ENCODE peak calls at places on chromosomes 2 and 18, in four cellular contexts. Y is GM12891, R is GM12878, K is K562. E is an unnamed sample.

GRCh38 chr2:9230881-9231280 is 24.3 kb downstream of the ASAP2 start:
- DNase-seq in Y (no peak), R (no peak), K (no peak), E (peak; percentile 23)

GRCh38 chr2:62998949-62999348 is 51.7 kb upstream of the OTX1 start:
- DNase-seq in Y (no peak), R (no peak), K (no peak), E (no peak)

GRCh38 chr2:233901884-233902283 is 15.3 kb upstream of the TRPM8 start:
- DNase-seq in Y (no peak), R (no peak), K (no peak), E (no peak)

GRCh38 chr2:85309699-85310321 is 18.0 kb downstream of the TGOLN2 start:
- DNase-seq in Y (no peak), R (no peak), K (no peak), E (no peak)

GRCh38 chr2:146244131-146244530 is 1600.7 kb upstream of the ACVR2A start:
- DNase-seq in Y (no peak), R (no peak), K (no peak), E (no peak)

GRCh38 chr2:85302106-85302505 is 25.7 kb downstream of the TGOLN2 start:
- DNase-seq in Y (no peak), R (no peak), K (no peak), E (no peak)

GRCh38 chr2:168884990-168885389 is 5.2 kb downstream of the SPC25 start:
- DNase-seq in Y (no peak), R (no peak), K (peak; percentile 34), E (no peak)

GRCh38 chr18:24818451-24818850 is 358.0 kb downstream of the HRH4 start:
- DNase-seq in Y (no peak), R (no peak), K (no peak), E (no peak)

GRCh38 chr2:138534791-138535190 is 33.2 kb downstream of the SPOPL start:
- DNase-seq in Y (no peak), R (no peak), K (no peak), E (no peak)

GRCh38 chr2:45898819-45899218 is 247.3 kb downstream of the PRKCE start:
- DNase-seq in Y (no peak), R (no peak), K (peak; percentile 21), E (no peak)

GRCh38 chr2:192051533-192051932 is 143.2 kb downstream of the TMEFF2 start:
- DNase-seq in Y (no peak), R (no peak), K (no peak), E (no peak)

GRCh38 chr2:217360111-217360510 is 500.2 kb upstream of the TNP1 start:
- DNase-seq in Y (no peak), R (no peak), K (no peak), E (no peak)

GRCh38 chr2:168848220-168848619 is 42.0 kb downstream of the SPC25 start:
- DNase-seq in Y (no peak), R (no peak), K (no peak), E (no peak)

GRCh38 chr2:39870871-39871270 is 91.8 kb upstream of the THUMPD2 start:
- DNase-seq in Y (no peak), R (no peak), K (no peak), E (no peak)

GRCh38 chr2:23703583-23704385 is 223.1 kb downstream of the ATAD2B start:
- DNase-seq in Y (peak; percentile 5), R (no peak), K (no peak), E (no peak)

GRCh38 chr2:109133746-109134145 is 4.7 kb downstream of the SH3RF3 start:
- DNase-seq in Y (no peak), R (no peak), K (no peak), E (no peak)

GRCh38 chr2:73293534-73294171 is at the start of gene EGR4:
- DNase-seq in Y (peak; percentile 94), R (peak; percentile 34), K (peak; percentile 66), E (peak; percentile 70)

GRCh38 chr2:38704664-38705063 is 38.8 kb downstream of the GALM start:
- DNase-seq in Y (no peak), R (no peak), K (no peak), E (no peak)

GRCh38 chr2:131521961-131522781 is 5.5 kb upstream of the CCDC74A start:
- DNase-seq in Y (no peak), R (no peak), K (peak; percentile 12), E (no peak)

GRCh38 chr2:145095641-145096435 is 575.9 kb upstream of the ZEB2 start:
- DNase-seq in Y (no peak), R (no peak), K (no peak), E (no peak)

GRCh38 chr2:177604291-177605065 is 211.9 kb downstream of the AGPS start:
- DNase-seq in Y (no peak), R (no peak), K (peak; percentile 72), E (no peak)

GRCh38 chr18:34509163-34509562 is 200.9 kb upstream of the DTNA start:
- DNase-seq in Y (no peak), R (no peak), K (no peak), E (no peak)

GRCh38 chr2:30165617-30166016 is 18.8 kb downstream of the YPEL5 start:
- DNase-seq in Y (no peak), R (no peak), K (no peak), E (no peak)

GRCh38 chr2:20136149-20136548 is 84.7 kb upstream of the LAPTM4A start:
- DNase-seq in Y (no peak), R (no peak), K (no peak), E (no peak)

GRCh38 chr2:202604699-202605098 is 30.1 kb upstream of the FAM117B start:
- DNase-seq in Y (no peak), R (peak; percentile 27), K (no peak), E (no peak)

GRCh38 chr18:75127143-75128021 is 81.6 kb downstream of the PTGR3 start:
- DNase-seq in Y (no peak), R (no peak), K (no peak), E (no peak)

GRCh38 chr18:54845788-54846187 is 17.5 kb downstream of the RAB27B start:
- DNase-seq in Y (no peak), R (no peak), K (no peak), E (no peak)

GRCh38 chr2:12455626-12456025 is 261.1 kb upstream of the TRIB2 start:
- DNase-seq in Y (no peak), R (no peak), K (no peak), E (no peak)

GRCh38 chr2:205654878-205655601 is 27.3 kb upstream of the NRP2 start:
- DNase-seq in Y (no peak), R (no peak), K (no peak), E (no peak)

GRCh38 chr18:22545091-22545795 is 127.5 kb upstream of the CTAGE1 start:
- DNase-seq in Y (no peak), R (no peak), K (no peak), E (no peak)

GRCh38 chr2:165953306-165953654 is 296 bp downstream of the TTC21B start:
- DNase-seq in Y (no peak), R (no peak), K (no peak), E (no peak)

GRCh38 chr18:28063181-28063790 is 113.6 kb downstream of the CDH2 start:
- DNase-seq in Y (no peak), R (no peak), K (no peak), E (no peak)

DNA sequence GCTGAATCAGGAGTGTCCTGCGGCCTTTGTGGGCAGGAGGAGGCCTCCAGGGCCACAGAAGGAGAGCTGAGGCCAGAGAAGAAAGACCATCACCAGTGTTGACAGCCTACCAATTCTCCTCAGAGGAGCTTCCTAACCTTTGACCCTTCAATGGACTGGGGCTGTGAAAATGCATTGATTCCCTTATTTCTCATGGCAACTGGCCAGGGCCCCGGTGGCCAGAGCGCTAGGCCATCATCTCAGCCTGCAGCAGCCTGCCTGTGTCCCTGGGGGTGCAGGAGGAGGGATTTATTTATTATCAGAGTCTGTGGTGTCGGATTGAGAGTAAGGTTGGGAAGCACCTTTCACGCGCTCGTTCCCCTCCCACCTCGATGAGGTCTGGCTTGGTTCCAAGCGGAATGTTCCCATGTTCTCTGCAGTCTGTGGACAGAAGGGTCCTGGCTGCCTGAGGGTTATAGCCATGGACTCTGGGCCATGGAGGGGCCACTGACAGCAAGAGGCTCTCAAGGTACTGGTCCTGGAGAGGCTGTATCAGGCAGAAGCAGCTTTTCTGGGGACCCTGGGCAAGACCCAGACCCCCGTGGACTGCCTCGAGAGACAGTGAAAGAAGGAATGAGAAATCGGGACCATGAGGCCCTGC is 53.8 kb downstream of the CYP27C1 start:
- DNase-seq in Y (no peak), R (no peak), K (no peak), E (no peak)
- TF ChIP-seq SPI1 in Y (no peak), R (no peak), K (no peak), E (no peak)

DNA sequence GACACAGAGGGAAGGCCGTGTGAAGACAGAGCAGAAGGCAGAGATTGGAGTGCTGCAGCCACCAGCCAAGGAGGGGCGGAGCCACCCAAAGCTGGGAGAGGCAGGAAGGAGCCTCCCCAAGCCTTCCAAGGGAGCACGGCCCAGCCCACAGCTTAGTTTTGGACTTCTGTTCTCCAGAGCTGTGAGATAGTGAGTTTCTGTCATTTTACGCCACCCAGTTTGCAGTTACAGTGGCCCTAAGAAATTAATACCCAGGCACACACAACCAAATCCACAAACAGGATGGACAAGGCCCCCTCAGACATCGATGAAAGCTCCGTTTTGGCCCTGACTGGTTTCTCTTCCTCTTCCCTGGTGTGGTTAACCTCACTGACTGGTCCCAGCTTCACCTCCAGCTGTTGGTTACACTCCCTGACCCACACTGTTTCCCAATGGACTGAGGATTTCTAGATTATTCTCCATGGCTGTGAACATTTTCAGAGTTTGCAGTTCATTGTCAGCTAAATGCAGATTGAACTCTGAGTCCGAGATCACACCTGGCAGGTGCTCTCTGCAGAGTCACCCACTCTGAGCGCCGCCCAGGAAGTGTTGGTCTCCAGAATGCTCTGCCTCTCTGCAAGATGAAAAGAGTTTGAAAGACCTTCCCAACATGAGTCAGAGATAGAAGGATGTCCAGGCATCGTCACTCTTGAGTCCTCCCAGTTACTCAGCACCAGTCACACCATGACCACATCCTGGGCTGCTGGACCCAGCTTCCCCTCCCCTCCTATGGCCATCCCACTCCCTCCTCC is 100.2 kb downstream of the TWIST2 start:
- DNase-seq in Y (no peak), R (no peak), K (no peak), E (peak; percentile 13)
- TF ChIP-seq SPI1 in Y (peak; percentile 69), R (peak; percentile 43), K (no peak), E (no peak)

DNA sequence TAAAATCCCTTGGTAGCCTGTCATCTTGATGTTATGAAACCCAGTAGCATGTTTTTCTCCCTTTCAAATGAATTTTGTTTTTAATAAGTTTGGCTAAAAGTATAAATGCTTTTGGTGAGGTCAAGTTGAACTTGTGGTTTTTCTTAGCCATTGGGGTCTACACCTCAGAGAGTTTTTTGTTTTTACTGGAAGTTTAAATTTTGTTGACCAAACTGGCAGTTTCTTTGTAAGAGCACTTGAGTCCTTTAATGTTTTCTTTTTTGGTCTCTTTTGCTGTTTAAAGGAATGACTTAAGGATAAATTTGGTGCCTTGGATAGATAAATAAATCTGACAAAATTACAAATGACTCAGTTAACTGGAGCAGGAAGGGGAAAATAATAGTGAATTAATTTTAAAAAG is 577.3 kb downstream of the SATB2 start:
- DNase-seq in Y (no peak), R (no peak), K (no peak), E (no peak)
- TF ChIP-seq SPI1 in Y (no peak), R (no peak), K (no peak), E (no peak)

DNA sequence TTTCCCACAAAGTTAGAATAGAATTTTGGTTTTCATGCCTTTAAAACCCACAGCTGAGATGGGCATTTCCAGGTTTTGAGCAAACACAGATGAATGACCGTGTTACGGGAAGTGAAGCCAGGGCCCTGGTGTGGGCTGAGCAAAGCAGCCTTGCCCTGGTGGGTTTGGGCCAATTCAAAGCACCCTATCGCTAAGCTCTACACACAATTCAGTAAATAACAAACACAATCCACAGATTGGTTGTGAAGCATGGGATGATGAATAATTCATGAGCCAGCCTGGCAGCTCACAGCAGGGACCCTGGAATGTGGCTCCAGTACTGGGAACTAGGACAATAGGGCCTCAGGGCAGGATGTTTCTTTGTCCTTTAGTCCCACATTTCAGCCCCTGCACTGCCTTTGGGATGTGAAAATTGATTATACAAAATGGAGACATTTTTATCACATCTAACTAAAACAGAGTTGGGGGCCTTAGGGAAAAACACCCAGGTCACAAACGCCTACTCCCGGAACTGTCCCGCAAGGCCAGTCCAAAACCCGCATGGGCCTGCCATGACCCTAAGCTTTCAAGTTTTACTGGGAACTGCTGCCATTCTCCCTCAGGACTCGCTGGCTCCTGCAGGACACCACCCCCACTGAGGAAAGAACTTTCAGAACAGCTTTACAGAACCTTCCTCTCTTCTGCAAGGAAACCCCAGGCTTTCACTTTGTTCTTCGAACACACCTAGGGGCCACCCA is 320.2 kb upstream of the HS6ST1 start:
- DNase-seq in Y (no peak), R (no peak), K (no peak), E (no peak)
- TF ChIP-seq SPI1 in Y (no peak), R (no peak), K (no peak), E (no peak)